ENCODE peak calls at places on chromosomes 16 and 17, in seven cellular contexts. P is naive thymus-derived CD8-positive, alpha-beta T cell; W is GM06990; Y is stomach; O is activated naive CD4-positive, alpha-beta T cell treated with anti-CD3 and anti-CD28 coated beads for 36 hours; A is GM13976; R is stimulated activated CD4-positive, alpha-beta T cell treated with anti-CD3 and anti-CD28 coated beads, Interleukin-2, amount 100 ng/mL, for 48 hours. H is an unnamed sample.

GRCh38 chr16:14302399-14303181 is 231.5 kb downstream of the MRTFB start:
- DNase-seq in P (peak; percentile 33), A (peak; percentile 64), R (no peak), W (peak; percentile 64), O (peak; percentile 20), Y (no peak), H (no peak)

GRCh38 chr17:17749025-17749772 is 67.9 kb downstream of the RAI1 start:
- DNase-seq in Y (no peak), P (no peak), A (no peak), R (no peak), W (peak; percentile 41), O (no peak), H (no peak)

GRCh38 chr16:16016388-16016964 is 67.1 kb downstream of the ABCC1 start:
- DNase-seq in R (no peak), O (no peak), P (no peak), Y (no peak), W (no peak), A (no peak), H (no peak)

GRCh38 chr17:5194346-5194745 is 2.7 kb upstream of the ZNF594 start:
- DNase-seq in W (no peak), R (no peak), Y (no peak), A (no peak), O (no peak), P (no peak), H (no peak)

GRCh38 chr16:89687092-89687940 is 827 bp downstream of the CDK10 start:
- DNase-seq in Y (peak; percentile 79), W (no peak), O (no peak), P (no peak), A (peak; percentile 57), R (no peak), H (no peak)

GRCh38 chr17:74569392-74570003 is 2.2 kb upstream of the CD300H start:
- DNase-seq in P (no peak), W (no peak), Y (peak; percentile 35), A (no peak), O (peak; percentile 80), R (no peak), H (peak; percentile 94)

GRCh38 chr17:42766124-42766523 is 5.1 kb downstream of the RAMP2 start:
- DNase-seq in W (no peak), P (no peak), Y (no peak), O (no peak), R (no peak), A (no peak), H (no peak)

GRCh38 chr16:77722315-77723107 is at the start of gene NUDT7:
- DNase-seq in W (peak; percentile 93), P (peak; percentile 90), Y (peak; percentile 100), O (peak; percentile 99), R (peak; percentile 99), A (peak; percentile 99), H (peak; percentile 95)

GRCh38 chr17:42009170-42009569 is 8.1 kb downstream of the DNAJC7 start:
- DNase-seq in P (no peak), Y (no peak), A (no peak), R (no peak), O (peak; percentile 25), W (no peak), H (no peak)

GRCh38 chr17:76623271-76624146 is 20.0 kb downstream of the ST6GALNAC1 start:
- DNase-seq in P (peak; percentile 75), A (peak; percentile 87), R (peak; percentile 82), O (peak; percentile 83), Y (peak; percentile 80), W (peak; percentile 73), H (no peak)

GRCh38 chr17:38893612-38894011 is 23.8 kb downstream of the LASP1 start:
- DNase-seq in P (no peak), Y (no peak), O (no peak), W (no peak), R (no peak), A (no peak), H (peak; percentile 56)

GRCh38 chr17:45775576-45776011 is 8.5 kb upstream of the CRHR1 start:
- DNase-seq in P (no peak), A (no peak), R (no peak), Y (peak; percentile 86), O (no peak), W (no peak), H (no peak)

GRCh38 chr17:30378191-30378796 is 433 bp upstream of the CPD start:
- DNase-seq in O (peak; percentile 76), W (peak; percentile 68), Y (peak; percentile 40), R (peak; percentile 54), A (peak; percentile 43), P (no peak), H (no peak)

GRCh38 chr16:46968063-46968435 is 5.4 kb downstream of the DNAJA2 start:
- DNase-seq in Y (no peak), W (no peak), O (no peak), A (no peak), R (no peak), P (no peak), H (no peak)

GRCh38 chr17:77501101-77501566 is 360.4 kb downstream of the SEC14L1 start:
- DNase-seq in Y (no peak), O (peak; percentile 48), R (peak; percentile 38), P (peak; percentile 38), A (peak; percentile 43), W (no peak), H (no peak)

GRCh38 chr17:59357929-59358328 is 26.5 kb downstream of the YPEL2 start:
- DNase-seq in A (no peak), Y (no peak), W (no peak), R (no peak), O (no peak), P (no peak), H (no peak)

GRCh38 chr17:35744830-35745229 is 8.2 kb downstream of the GAS2L2 start:
- DNase-seq in O (no peak), A (no peak), R (no peak), Y (no peak), P (no peak), W (no peak), H (no peak)

GRCh38 chr17:7290685-7291084 is 3.8 kb downstream of the YBX2 start:
- DNase-seq in P (no peak), Y (no peak), W (no peak), O (no peak), A (peak; percentile 17), R (no peak), H (no peak)

GRCh38 chr17:4584125-4584834 is at the start of gene SMTNL2:
- DNase-seq in O (no peak), Y (no peak), A (no peak), P (peak; percentile 19), R (no peak), W (no peak), H (no peak)

GRCh38 chr16:80433617-80434016 is 107.2 kb upstream of the DYNLRB2 start:
- DNase-seq in Y (no peak), O (no peak), R (no peak), W (no peak), A (no peak), P (no peak), H (no peak)

GRCh38 chr17:8409966-8410881 is 12.6 kb upstream of the RNF222 start:
- DNase-seq in W (no peak), A (peak; percentile 77), R (peak; percentile 81), P (peak; percentile 74), Y (peak; percentile 93), O (peak; percentile 87), H (peak; percentile 72)

GRCh38 chr17:80613732-80614071 is 69.1 kb downstream of the RPTOR start:
- DNase-seq in Y (no peak), R (no peak), W (no peak), A (no peak), P (no peak), O (no peak), H (no peak)

GRCh38 chr17:79023886-79024771 is at the start of gene C1QTNF1:
- DNase-seq in W (no peak), O (peak; percentile 40), P (peak; percentile 27), A (peak; percentile 75), R (peak; percentile 25), Y (peak; percentile 49), H (no peak)

H was measured in HL-60.